ENCODE peak calls at places on chromosomes 6 and 20, in four cellular contexts. R, M, G and E are unnamed samples. For H3K9me3, the result is how much of the 10 kb centered on the place peaks cover.

GRCh38 chr6:15556711-15557110 is 106.1 kb downstream of the DTNBP1 start:
- DNase-seq in R (no peak), M (no peak), G (no peak), E (no peak)

GRCh38 chr6:135995160-135995898 is 143.8 kb downstream of the PDE7B start:
- DNase-seq in G (no peak), R (no peak), M (peak), E (no peak)

GRCh38 chr6:28258877-28259777 is at the start of gene NKAPL:
- DNase-seq in R (peak), M (peak), G (peak), E (peak)

GRCh38 chr20:50151034-50151743 is 2.3 kb downstream of the PEDS1 start:
- DNase-seq in M (no peak), G (no peak), R (no peak), E (peak)

GRCh38 chr20:48614593-48615274 is 213.1 kb downstream of the PREX1 start:
- DNase-seq in M (no peak), G (no peak), R (no peak), E (no peak)

GRCh38 chr6:11039040-11039439 is 5.1 kb downstream of the ELOVL2 start:
- DNase-seq in R (no peak), M (no peak), G (no peak), E (no peak)

GRCh38 chr20:17377222-17377621 is 150.4 kb downstream of the PCSK2 start:
- DNase-seq in M (no peak), G (no peak), R (no peak), E (no peak)

GRCh38 chr6:139473731-139474130 is 99.3 kb upstream of the CITED2 start:
- DNase-seq in R (no peak), M (peak), G (no peak), E (no peak)

GRCh38 chr6:129710722-129711631 is 1.0 kb upstream of the ARHGAP18 start:
- DNase-seq in M (no peak), G (no peak), R (no peak), E (no peak)

GRCh38 chr20:10741060-10741459 is 67.3 kb upstream of the JAG1 start:
- DNase-seq in R (no peak), G (no peak), M (peak), E (no peak)

GRCh38 chr6:33000053-33000452 is 9.3 kb downstream of the HLA-DOA start:
- DNase-seq in R (no peak), G (no peak), M (no peak), E (no peak)

GRCh38 chr6:167410510-167410909 is 85.6 kb downstream of the TTLL2 start:
- DNase-seq in M (no peak), G (no peak), R (no peak), E (no peak)

GRCh38 chr6:167409689-167410088 is 84.8 kb downstream of the TTLL2 start:
- DNase-seq in M (no peak), G (no peak), R (no peak), E (no peak)

GRCh38 chr6:167409078-167409477 is 84.2 kb downstream of the TTLL2 start:
- DNase-seq in G (no peak), R (no peak), M (no peak), E (no peak)

GRCh38 chr6:167407239-167408064 is 82.6 kb downstream of the TTLL2 start:
- DNase-seq in M (no peak), R (no peak), G (no peak), E (no peak)

GRCh38 chr6:167408235-167408869 is 83.5 kb downstream of the TTLL2 start:
- DNase-seq in R (no peak), M (no peak), G (no peak), E (no peak)
- H3K9me3 ChIP-seq in R (under half), M (under half), G (under half), E (under half)

GRCh38 chr6:19157496-19157895 is 679.7 kb upstream of the ID4 start:
- DNase-seq in M (no peak), G (no peak), R (no peak), E (no peak)
- H3K9me3 ChIP-seq in M (under half), G (under half), R (under half), E (under half)

DNA sequence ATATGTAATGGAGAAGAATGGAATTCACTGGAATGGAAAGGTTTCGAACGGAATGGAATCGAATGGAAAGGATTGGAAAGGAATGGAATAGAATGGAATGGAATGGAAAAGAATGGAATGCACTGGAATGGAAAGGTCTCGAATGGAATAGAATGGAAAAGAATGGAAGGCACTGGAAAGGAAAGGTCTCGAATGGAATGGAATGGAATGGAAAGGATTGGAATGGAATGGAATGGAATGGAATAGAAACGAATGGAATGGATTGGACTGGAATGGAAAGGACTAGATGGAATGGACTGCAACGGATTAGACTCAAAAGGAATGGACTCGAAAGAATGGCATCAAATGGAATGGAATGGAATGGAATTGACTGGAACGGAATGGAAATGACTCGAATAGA is 20.5 kb upstream of the DEFB115 start:
- DNase-seq in M (no peak), R (no peak), G (no peak), E (no peak)
- H3K9me3 ChIP-seq in M (under half), R (under half), G (under half), E (half or more)

GRCh38 chr20:59743767-59744485 is 139.6 kb downstream of the PHACTR3 start:
- DNase-seq in R (no peak), M (no peak), G (no peak), E (peak)

GRCh38 chr20:59745716-59746115 is 141.4 kb downstream of the PHACTR3 start:
- DNase-seq in M (no peak), G (no peak), R (no peak), E (no peak)

GRCh38 chr20:59745201-59745600 is 140.9 kb downstream of the PHACTR3 start:
- DNase-seq in G (no peak), M (no peak), R (no peak), E (no peak)

GRCh38 chr20:59746155-59746554 is 141.8 kb downstream of the PHACTR3 start:
- DNase-seq in R (no peak), G (no peak), M (no peak), E (no peak)

DNA sequence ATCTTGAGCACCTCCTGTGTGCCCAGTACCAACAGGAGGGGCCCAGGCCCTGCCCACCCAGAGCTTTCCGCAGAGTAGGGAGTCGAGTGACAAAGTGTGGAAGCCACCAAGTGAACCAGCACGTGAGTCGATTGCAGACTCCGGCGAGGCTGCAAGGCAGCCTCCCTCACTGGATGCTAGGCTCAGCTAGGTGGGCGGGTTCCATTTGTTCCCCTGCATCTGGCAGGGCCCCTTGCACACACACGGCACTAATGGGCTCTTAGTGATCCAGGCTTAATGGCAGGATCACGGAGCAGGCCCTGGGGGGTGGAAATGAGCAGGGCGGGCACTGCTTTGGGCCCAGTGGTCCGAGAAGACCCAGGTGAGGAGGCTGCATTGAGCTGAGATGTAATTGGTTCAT is 140.4 kb downstream of the PHACTR3 start:
- DNase-seq in R (no peak), G (no peak), M (no peak), E (no peak)
- H3K9me3 ChIP-seq in R (under half), G (under half), M (under half), E (under half)

DNA sequence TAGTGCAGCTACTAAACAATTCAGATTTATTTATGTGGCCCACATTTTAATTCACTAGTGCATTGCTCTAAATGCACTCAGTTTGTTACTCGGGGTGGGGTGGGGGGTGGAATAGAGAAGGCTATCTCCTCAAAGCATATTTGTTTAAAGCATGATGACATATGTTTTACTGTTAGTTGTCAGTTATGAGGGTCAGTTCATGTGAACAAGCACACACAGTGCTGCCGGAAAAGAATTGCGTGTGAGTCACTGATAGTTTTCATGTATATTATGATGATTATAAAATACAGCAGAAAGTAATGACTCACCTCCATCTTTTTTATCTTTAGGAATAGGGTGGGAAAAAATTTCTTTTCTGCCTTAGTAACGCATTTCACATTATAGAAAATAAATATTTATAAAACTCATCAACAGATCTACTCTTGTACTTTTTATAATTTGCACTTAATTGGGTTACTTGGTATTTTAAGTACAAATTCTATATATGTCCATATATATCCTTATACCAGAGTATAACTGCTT is 42.2 kb upstream of the STXBP5 start:
- DNase-seq in M (peak), G (no peak), R (no peak), E (no peak)
- H3K9me3 ChIP-seq in M (under half), G (under half), R (under half), E (under half)

GRCh38 chr6:88839280-88839679 is 124.1 kb downstream of the RNGTT start:
- DNase-seq in G (no peak), R (no peak), M (no peak), E (no peak)

GRCh38 chr6:88840289-88840688 is 123.1 kb downstream of the RNGTT start:
- DNase-seq in G (no peak), M (no peak), R (no peak), E (no peak)

GRCh38 chr6:88840806-88841539 is 122.4 kb downstream of the RNGTT start:
- DNase-seq in G (no peak), R (no peak), M (peak), E (no peak)

DNA sequence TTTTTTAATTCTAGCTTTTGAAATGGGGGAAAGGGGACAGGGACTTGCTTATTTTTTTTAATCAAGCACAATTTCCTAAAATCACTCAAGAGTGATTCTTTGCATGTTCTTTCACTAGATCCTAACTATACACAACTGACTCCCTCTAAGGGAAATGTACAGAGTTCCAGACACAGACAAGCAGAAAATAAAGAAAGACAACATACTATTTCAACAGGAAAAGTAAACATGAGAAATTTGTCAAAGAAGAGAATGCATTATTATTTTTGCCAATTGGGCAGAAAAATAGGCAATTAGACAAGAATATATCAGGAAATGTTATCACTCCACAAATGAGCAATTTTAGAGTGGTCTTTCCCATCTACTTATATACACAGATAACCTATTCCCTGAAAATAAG is 128.2 kb downstream of the RNGTT start:
- DNase-seq in M (no peak), R (no peak), G (no peak), E (no peak)
- H3K9me3 ChIP-seq in M (under half), R (under half), G (under half), E (under half)

GRCh38 chr6:168248148-168248620 is 71.4 kb downstream of the DACT2 start:
- DNase-seq in M (no peak), G (no peak), R (no peak), E (no peak)

GRCh38 chr6:168255283-168255881 is 64.2 kb downstream of the DACT2 start:
- DNase-seq in R (no peak), G (no peak), M (no peak), E (no peak)

GRCh38 chr6:168250250-168250649 is 69.3 kb downstream of the DACT2 start:
- DNase-seq in M (no peak), R (no peak), G (no peak), E (no peak)

GRCh38 chr6:168249746-168250145 is 69.8 kb downstream of the DACT2 start:
- DNase-seq in R (no peak), M (no peak), G (no peak), E (no peak)

DNA sequence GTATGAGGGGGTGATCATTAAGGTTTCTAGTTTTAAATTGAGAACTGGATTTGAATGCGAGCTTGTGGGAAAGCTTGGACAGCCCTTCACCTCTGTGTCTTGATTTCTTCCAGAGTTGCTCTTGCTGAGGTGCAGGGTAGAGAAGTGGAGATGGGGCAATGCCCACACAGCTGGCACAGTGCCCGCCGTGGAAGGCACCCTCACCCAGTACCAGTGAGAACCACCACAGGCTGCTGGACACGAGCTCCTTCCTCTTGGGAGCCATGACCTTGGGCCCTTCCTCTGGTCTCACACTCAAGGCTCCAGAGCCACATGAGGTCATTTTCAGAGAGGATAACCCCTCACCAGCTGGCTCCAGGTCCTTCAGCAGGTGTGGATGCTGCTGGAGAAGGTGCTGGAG is 67.3 kb downstream of the DACT2 start:
- DNase-seq in G (no peak), M (no peak), R (no peak), E (no peak)
- H3K9me3 ChIP-seq in G (under half), M (under half), R (under half), E (under half)

GRCh38 chr6:17894905-17895304 is 92.5 kb downstream of the KIF13A start:
- DNase-seq in R (no peak), M (no peak), G (no peak), E (no peak)

GRCh38 chr6:17890309-17890708 is 97.1 kb downstream of the KIF13A start:
- DNase-seq in R (no peak), G (no peak), M (no peak), E (no peak)

GRCh38 chr6:17897681-17898080 is 89.8 kb downstream of the KIF13A start:
- DNase-seq in M (no peak), R (no peak), G (no peak), E (no peak)

GRCh38 chr6:17892097-17892686 is 95.2 kb downstream of the KIF13A start:
- DNase-seq in R (no peak), G (no peak), M (no peak), E (no peak)

GRCh38 chr6:17894191-17894590 is 93.2 kb downstream of the KIF13A start:
- DNase-seq in R (no peak), M (no peak), G (no peak), E (no peak)
- H3K9me3 ChIP-seq in R (under half), M (under half), G (under half), E (under half)

GRCh38 chr20:60340232-60340631 is 382.0 kb downstream of the CDH26 start:
- DNase-seq in R (no peak), G (no peak), M (no peak), E (no peak)
- H3K9me3 ChIP-seq in R (under half), G (under half), M (under half), E (under half)